ENCODE peak calls at places on chromosomes 5 and 9, in ten cellular contexts. W, P, B, C, T, S, X, Z, U and D are unnamed samples.

GRCh38 chr9:131043097-131043496 is 34.1 kb downstream of the LAMC3 start:
- DNase-seq in U (no peak), B (peak; percentile 65), C (no peak), S (no peak), X (no peak), W (no peak), P (no peak), T (no peak), Z (no peak), D (no peak)

GRCh38 chr9:21993893-21994525 is at the start of gene CDKN2A:
- DNase-seq in U (no peak), P (peak; percentile 55), S (no peak), W (no peak), T (no peak), B (no peak), C (no peak), Z (no peak), X (no peak), D (no peak)

GRCh38 chr5:57683036-57683600 is 200.5 kb upstream of the ACTBL2 start:
- DNase-seq in X (no peak), S (no peak), C (no peak), B (peak; percentile 45), T (no peak), U (no peak), P (no peak), W (no peak), Z (no peak), D (no peak)

GRCh38 chr5:78361226-78361993 is 993 bp downstream of the SCAMP1 start:
- DNase-seq in B (peak; percentile 82), C (no peak), T (peak; percentile 18), S (peak; percentile 25), U (no peak), Z (peak; percentile 38), P (peak; percentile 53), W (peak; percentile 28), X (no peak), D (peak; percentile 49)

GRCh38 chr5:148482697-148483462 is 99.1 kb downstream of the FBXO38 start:
- DNase-seq in W (peak; percentile 34), T (peak; percentile 50), S (peak; percentile 73), B (peak; percentile 72), U (peak; percentile 44), Z (no peak), C (peak; percentile 55), P (peak; percentile 28), X (no peak), D (peak; percentile 61)

GRCh38 chr5:60805470-60805869 is 38.6 kb downstream of the ELOVL7 start:
- DNase-seq in S (no peak), P (no peak), Z (no peak), U (no peak), T (no peak), C (no peak), X (no peak), W (no peak), B (no peak), D (no peak)

GRCh38 chr5:108617467-108618435 is 129.9 kb upstream of the FER start:
- DNase-seq in W (no peak), P (no peak), X (no peak), T (no peak), U (no peak), S (no peak), B (no peak), C (no peak), Z (no peak), D (no peak)

GRCh38 chr9:92609142-92609500 is 60.8 kb downstream of the IPPK start:
- DNase-seq in W (no peak), Z (peak; percentile 21), X (no peak), T (no peak), U (no peak), S (no peak), B (peak; percentile 29), P (no peak), C (no peak), D (no peak)

GRCh38 chr5:90279091-90279490 is 130.5 kb downstream of the CETN3 start:
- DNase-seq in B (no peak), W (no peak), P (no peak), C (no peak), S (no peak), Z (no peak), X (no peak), U (no peak), T (no peak), D (no peak)

GRCh38 chr9:79209012-79209411 is 362.8 kb upstream of the TLE4 start:
- DNase-seq in W (no peak), U (no peak), P (no peak), X (no peak), B (no peak), C (no peak), S (no peak), Z (no peak), T (no peak), D (no peak)

GRCh38 chr9:126523621-126524111 is 90.1 kb upstream of the LMX1B start:
- DNase-seq in U (no peak), T (no peak), W (no peak), P (no peak), C (no peak), X (no peak), B (no peak), Z (peak; percentile 65), S (no peak), D (no peak)

GRCh38 chr9:3758816-3759576 is 233.2 kb upstream of the RFX3 start:
- DNase-seq in S (no peak), U (no peak), P (no peak), T (no peak), C (no peak), W (no peak), X (no peak), B (peak; percentile 12), Z (no peak), D (no peak)

GRCh38 chr9:75132244-75132643 is 43.9 kb downstream of the OSTF1 start:
- DNase-seq in T (no peak), B (no peak), Z (no peak), C (no peak), X (no peak), W (no peak), S (no peak), P (no peak), U (no peak), D (no peak)

GRCh38 chr9:21605489-21605931 is 123.4 kb upstream of the IFNE start:
- DNase-seq in T (no peak), U (no peak), Z (no peak), P (no peak), C (no peak), S (no peak), B (peak; percentile 93), W (no peak), X (peak; percentile 95), D (no peak)

GRCh38 chr9:72873456-72873855 is 79.4 kb downstream of the ALDH1A1 start:
- DNase-seq in W (no peak), P (no peak), U (no peak), T (no peak), Z (no peak), S (no peak), B (no peak), X (no peak), C (no peak), D (no peak)

GRCh38 chr5:52693279-52693678 is 94.4 kb upstream of the ITGA1 start:
- DNase-seq in P (peak; percentile 15), Z (no peak), B (peak; percentile 64), U (no peak), S (no peak), X (no peak), W (peak; percentile 23), C (no peak), T (peak; percentile 16), D (no peak)

DNA sequence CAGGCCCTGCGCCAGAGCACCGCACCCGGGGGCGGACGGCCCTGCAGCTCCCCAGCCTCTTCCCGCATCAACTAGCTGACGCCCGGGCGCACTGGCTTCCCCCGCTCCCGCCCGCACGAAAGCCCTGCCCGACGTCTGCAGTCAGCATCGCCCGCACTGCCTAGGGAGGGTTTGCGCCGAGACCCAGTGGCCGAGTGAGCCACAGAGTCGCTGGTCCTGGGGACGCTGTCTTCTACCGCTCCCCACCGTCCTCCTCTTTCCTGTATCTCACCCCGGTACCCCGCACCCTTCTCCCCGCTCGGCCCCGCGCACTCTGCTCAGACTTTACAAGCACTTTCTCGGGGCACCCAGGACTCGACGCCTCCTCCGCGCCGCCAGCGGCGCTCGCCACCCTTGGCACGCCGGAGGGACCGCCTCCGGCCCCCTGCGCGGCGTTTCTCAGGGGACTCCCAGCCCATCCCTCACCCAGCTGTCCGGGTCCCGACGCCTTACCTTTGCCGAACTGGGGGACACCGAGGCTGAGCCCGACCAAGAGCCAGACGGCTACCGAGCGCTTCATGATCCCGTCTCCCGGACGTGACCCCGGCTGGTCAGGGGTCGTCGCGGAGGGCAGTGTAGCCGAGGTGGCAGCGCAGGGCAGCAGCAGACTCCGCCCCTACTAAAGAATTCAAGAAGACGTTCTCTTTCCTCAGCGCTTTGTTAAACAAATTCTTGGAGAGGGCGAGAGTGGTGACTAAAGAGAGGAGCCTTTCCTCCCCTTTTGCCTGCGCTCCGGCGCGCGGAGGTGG is 670 bp downstream of the EDIL3 start:
- DNase-seq in C (no peak), W (no peak), U (no peak), S (no peak), T (no peak), P (peak; percentile 51), B (peak; percentile 65), Z (no peak), X (no peak), D (no peak)
- H3K4me3 ChIP-seq in C (peak overlapping the region; percentile 66), W (peak overlapping the region; percentile 67), U (no peak overlapping the region), S (no peak overlapping the region), T (peak overlapping the region; percentile 52), P (peak overlapping the region; percentile 80), B (peak overlapping the region; percentile 89), Z (peak overlapping the region; percentile 16), X (peak overlapping the region; percentile 78), D (peak overlapping the region; percentile 67)

DNA sequence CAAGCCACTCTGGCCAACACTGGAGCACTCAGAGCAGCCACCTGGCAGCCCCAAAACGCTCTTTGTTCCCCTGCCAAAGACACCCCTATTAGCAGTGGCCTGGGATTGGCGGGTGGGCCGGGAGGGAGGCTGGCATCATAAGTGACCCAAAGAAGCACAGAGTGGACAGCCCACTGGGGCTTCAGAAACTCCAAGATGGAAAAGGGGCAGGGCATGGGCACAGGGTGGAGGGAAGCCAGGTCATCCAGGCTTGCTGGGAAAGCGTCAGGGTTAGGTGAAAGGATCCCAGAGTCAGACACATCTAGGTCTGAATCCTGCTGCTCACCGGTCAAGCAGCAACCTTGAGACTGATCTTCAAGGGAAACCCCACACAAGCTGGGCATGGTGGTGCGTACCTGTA is 14.8 kb downstream of the EEIG1 start:
- DNase-seq in B (no peak), S (no peak), P (no peak), Z (no peak), X (no peak), W (no peak), C (no peak), T (no peak), U (no peak), D (no peak)
- H3K4me3 ChIP-seq in B (no peak overlapping the region), S (no peak overlapping the region), P (no peak overlapping the region), Z (no peak overlapping the region), X (no peak overlapping the region), W (peak overlapping the region; percentile 16), C (peak overlapping the region; percentile 56), T (peak overlapping the region; percentile 7), U (no peak overlapping the region), D (no peak overlapping the region)

GRCh38 chr9:137305060-137305787 is 3.2 kb upstream of the NRARP start:
- DNase-seq in C (peak; percentile 76), W (peak; percentile 68), T (peak; percentile 43), X (no peak), Z (no peak), U (no peak), S (peak; percentile 43), P (peak; percentile 86), B (peak; percentile 35), D (peak; percentile 63)
- H3K4me3 ChIP-seq in C (peak overlapping the region; percentile 56), W (peak overlapping the region; percentile 55), T (peak overlapping the region; percentile 46), X (no peak overlapping the region), Z (no peak overlapping the region), U (no peak overlapping the region), S (no peak overlapping the region), P (peak overlapping the region; percentile 17), B (no peak overlapping the region), D (no peak overlapping the region)

GRCh38 chr9:98185021-98185567 is 7.3 kb downstream of the CORO2A start:
- DNase-seq in S (no peak), P (no peak), X (no peak), B (no peak), T (no peak), U (no peak), W (no peak), C (no peak), Z (no peak), D (no peak)
- H3K4me3 ChIP-seq in S (no peak overlapping the region), P (no peak overlapping the region), X (no peak overlapping the region), B (no peak overlapping the region), T (no peak overlapping the region), U (no peak overlapping the region), W (no peak overlapping the region), C (no peak overlapping the region), Z (no peak overlapping the region), D (no peak overlapping the region)